ENCODE peak calls at places on chromosome 2, in six cellular contexts. N is Caki2; D is activated CD4-positive, alpha-beta T cell treated with anti-CD3 and anti-CD28 coated beads for 36 hours; Y is head of caudate nucleus; C is B cell; E is NCI-H1092 treated with DMSO at 0.1 percent for 48 hours. F is an unnamed sample.

GRCh38 chr2:239146011-239146641 is 254.7 kb downstream of the HDAC4 start:
- DNase-seq in N (no peak), D (no peak), Y (no peak), C (no peak), E (no peak), F (no peak)

GRCh38 chr2:219178377-219179175 is 501 bp downstream of the RETREG2 start:
- DNase-seq in N (peak), D (peak), Y (peak), C (peak), E (peak), F (no peak)

GRCh38 chr2:46197672-46198071 is 99.5 kb upstream of the EPAS1 start:
- DNase-seq in N (no peak), D (no peak), Y (no peak), C (no peak), E (no peak), F (no peak)

GRCh38 chr2:148642891-148643416 is 1.6 kb upstream of the EPC2 start:
- DNase-seq in N (no peak), D (no peak), Y (no peak), C (no peak), E (no peak), F (no peak)

GRCh38 chr2:237511421-237511820 is 24.4 kb downstream of the MLPH start:
- DNase-seq in N (no peak), D (no peak), Y (no peak), C (no peak), E (no peak), F (no peak)

GRCh38 chr2:219476605-219477578 is 21.8 kb upstream of the GMPPA start:
- DNase-seq in N (no peak), D (no peak), Y (no peak), C (no peak), E (no peak), F (no peak)

GRCh38 chr2:46183426-46183825 is 113.8 kb upstream of the EPAS1 start:
- DNase-seq in N (no peak), D (no peak), Y (no peak), C (no peak), E (no peak), F (no peak)

GRCh38 chr2:11835403-11835802 is 89.0 kb downstream of the LPIN1 start:
- DNase-seq in N (no peak), D (no peak), Y (no peak), C (no peak), E (no peak), F (no peak)

GRCh38 chr2:206361407-206362045 is 81.8 kb upstream of the ADAM23 start:
- DNase-seq in N (no peak), D (peak), Y (no peak), C (no peak), E (no peak), F (no peak)

GRCh38 chr2:232235716-232236115 is 142.8 kb upstream of the ALPP start:
- DNase-seq in N (no peak), D (no peak), Y (no peak), C (no peak), E (no peak), F (no peak)

GRCh38 chr2:70088508-70089219 is 1.4 kb downstream of the PCBP1 start:
- DNase-seq in N (no peak), D (no peak), Y (no peak), C (no peak), E (no peak), F (no peak)

GRCh38 chr2:217092710-217093379 is 233.0 kb upstream of the TNP1 start:
- DNase-seq in N (no peak), D (no peak), Y (no peak), C (no peak), E (no peak), F (no peak)

GRCh38 chr2:79131687-79132086 is 11.4 kb downstream of the REG1A start:
- DNase-seq in N (peak), D (no peak), Y (no peak), C (no peak), E (no peak), F (no peak)

GRCh38 chr2:238963970-238964331 is 116.1 kb downstream of the TWIST2 start:
- DNase-seq in N (no peak), D (no peak), Y (no peak), C (no peak), E (no peak), F (no peak)

GRCh38 chr2:132276571-132276981 is 114.8 kb upstream of the ANKRD30BL start:
- DNase-seq in N (no peak), D (no peak), Y (peak), C (no peak), E (no peak), F (no peak)

GRCh38 chr2:120825370-120826259 is 89.9 kb downstream of the GLI2 start:
- DNase-seq in N (peak), D (no peak), Y (peak), C (peak), E (no peak), F (peak)